ENCODE peak calls at places on chromosomes 4 and X, in six cellular contexts. L is NB4, W is psoas muscle, P is pancreas, D is fibroblast of the aortic adventitia, K is astrocyte. E is an unnamed sample.

GRCh38 chrX:69145281-69145680 is 20.0 kb downstream of the PJA1 start:
- DNase-seq in L (no peak), W (no peak), P (peak; percentile 18), D (no peak), K (no peak), E (no peak)

GRCh38 chr4:181528570-181529184 is 714.5 kb upstream of the TENM3 start:
- DNase-seq in L (peak; percentile 48), W (peak; percentile 43), P (peak; percentile 82), D (peak; percentile 61), K (peak; percentile 47), E (peak; percentile 81)

GRCh38 chr4:78222575-78223186 is 165.6 kb downstream of the FRAS1 start:
- DNase-seq in L (no peak), W (no peak), P (no peak), D (no peak), K (no peak), E (no peak)

GRCh38 chr4:113162089-113162488 is 112.6 kb downstream of the ANK2 start:
- DNase-seq in L (no peak), W (no peak), P (no peak), D (no peak), K (no peak), E (peak; percentile 15)

GRCh38 chrX:48958635-48959094 is 1.3 kb upstream of the OTUD5 start:
- DNase-seq in L (peak; percentile 36), W (peak; percentile 47), P (no peak), D (peak; percentile 70), K (peak; percentile 42), E (peak; percentile 59)

GRCh38 chr4:146585761-146586333 is 52.8 kb upstream of the POU4F2 start:
- DNase-seq in L (peak; percentile 35), W (no peak), P (no peak), D (peak; percentile 74), K (peak; percentile 30), E (peak; percentile 78)

GRCh38 chr4:118338981-118339765 is 13.6 kb downstream of the PRSS12 start:
- DNase-seq in L (no peak), W (no peak), P (no peak), D (peak; percentile 81), K (peak; percentile 68), E (peak; percentile 72)

GRCh38 chrX:69387559-69388487 is 116.3 kb upstream of the NALF2 start:
- DNase-seq in L (peak; percentile 57), W (peak; percentile 36), P (peak; percentile 73), D (peak; percentile 43), K (no peak), E (peak; percentile 53)

GRCh38 chr4:113998531-113998930 is 19.1 kb upstream of the ARSJ start:
- DNase-seq in L (no peak), W (no peak), P (no peak), D (peak; percentile 69), K (no peak), E (no peak)

GRCh38 chrX:152220612-152221011 is 82.2 kb upstream of the MAGEA10 start:
- DNase-seq in L (no peak), W (no peak), P (no peak), D (peak; percentile 4), K (peak; percentile 48), E (peak; percentile 13)

GRCh38 chrX:33156152-33156726 is 55.1 kb downstream of the DMD start:
- DNase-seq in L (no peak), W (no peak), P (no peak), D (peak; percentile 17), K (no peak), E (peak; percentile 35)

GRCh38 chr4:27828843-27829242 is 968.2 kb downstream of the STIM2 start:
- DNase-seq in L (no peak), W (no peak), P (no peak), D (no peak), K (no peak), E (no peak)

GRCh38 chr4:81215219-81215892 is at the start of gene PRKG2:
- DNase-seq in L (no peak), W (no peak), P (no peak), D (no peak), K (peak; percentile 1), E (peak; percentile 73)

GRCh38 chrX:120310861-120311631 is at the start of gene TMEM255A:
- DNase-seq in L (peak; percentile 54), W (peak; percentile 15), P (peak; percentile 63), D (no peak), K (no peak), E (no peak)

GRCh38 chr4:22607382-22607781 is 85.4 kb upstream of the GBA3 start:
- DNase-seq in L (peak; percentile 70), W (peak; percentile 29), P (peak; percentile 71), D (peak; percentile 37), K (peak; percentile 18), E (peak; percentile 24)

GRCh38 chr4:185183622-185184281 is 20.0 kb downstream of the CFAP97 start:
- DNase-seq in L (peak; percentile 86), W (peak; percentile 59), P (peak; percentile 65), D (peak; percentile 97), K (peak; percentile 75), E (peak; percentile 97)

GRCh38 chr4:22312113-22312512 is 203.8 kb downstream of the ADGRA3 start:
- DNase-seq in L (no peak), W (no peak), P (no peak), D (no peak), K (no peak), E (no peak)

GRCh38 chr4:166724369-166724768 is 509.9 kb downstream of the SPOCK3 start:
- DNase-seq in L (no peak), W (no peak), P (no peak), D (no peak), K (no peak), E (no peak)

GRCh38 chrX:31132803-31133202 is 61.0 kb upstream of the FTHL17 start:
- DNase-seq in L (no peak), W (no peak), P (no peak), D (no peak), K (no peak), E (no peak)

GRCh38 chrX:32010157-32010656 is 938.4 kb upstream of the FTHL17 start:
- DNase-seq in L (no peak), W (no peak), P (no peak), D (no peak), K (no peak), E (no peak)

GRCh38 chr4:39928538-39928937 is 49.2 kb downstream of the PDS5A start:
- DNase-seq in L (no peak), W (no peak), P (no peak), D (no peak), K (no peak), E (no peak)

GRCh38 chrX:44244008-44244407 is 99.5 kb downstream of the EFHC2 start:
- DNase-seq in L (peak; percentile 58), W (no peak), P (no peak), D (peak; percentile 54), K (peak; percentile 20), E (peak; percentile 53)

GRCh38 chrX:136307471-136307870 is 6.7 kb downstream of the ADGRG4 start:
- DNase-seq in L (no peak), W (no peak), P (no peak), D (no peak), K (no peak), E (no peak)

GRCh38 chrX:118878977-118879376 is 55.4 kb downstream of the ZCCHC12 start:
- DNase-seq in L (no peak), W (no peak), P (no peak), D (no peak), K (no peak), E (no peak)

DNA sequence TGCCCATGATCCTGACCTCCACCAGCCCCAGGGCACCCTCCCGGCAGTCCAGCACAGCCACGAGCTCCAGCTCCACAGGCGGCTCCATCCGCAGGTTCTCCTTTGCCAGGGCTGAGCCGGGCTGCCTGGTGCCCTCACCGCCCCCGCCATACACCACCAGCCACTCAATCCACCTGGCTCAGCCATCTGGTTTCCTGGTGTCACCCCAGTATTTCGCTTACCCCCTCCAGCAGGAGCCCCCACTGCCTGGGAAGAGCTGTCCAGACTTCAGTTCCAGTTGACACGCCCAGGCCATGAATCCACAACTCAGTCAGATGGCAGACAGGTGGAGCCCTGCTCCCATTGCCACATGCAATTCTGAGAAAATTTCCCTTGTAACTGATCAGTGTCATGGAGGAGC is 3.9 kb downstream of the SHISA3 start:
- DNase-seq in L (no peak), W (no peak), P (no peak), D (no peak), K (no peak), E (no peak)
- TF ChIP-seq CTCF in L (no peak), W (no peak), P (no peak), D (no peak), K (no peak), E (no peak)

GRCh38 chrX:47618923-47619485 is 653 bp downstream of the SYN1 start:
- DNase-seq in L (no peak), W (no peak), P (no peak), D (no peak), K (no peak), E (no peak)

GRCh38 chrX:47623540-47624027 is 3.9 kb upstream of the SYN1 start:
- DNase-seq in L (peak; percentile 63), W (no peak), P (peak; percentile 66), D (peak; percentile 63), K (peak; percentile 70), E (peak; percentile 85)

GRCh38 chrX:47621851-47622250 is 2.2 kb upstream of the SYN1 start:
- DNase-seq in L (no peak), W (no peak), P (no peak), D (no peak), K (no peak), E (no peak)

GRCh38 chrX:47620303-47620685 is 637 bp upstream of the SYN1 start:
- DNase-seq in L (no peak), W (no peak), P (no peak), D (no peak), K (no peak), E (no peak)

GRCh38 chrX:47619486-47620302 is at the start of gene SYN1:
- DNase-seq in L (peak; percentile 85), W (peak; percentile 77), P (peak; percentile 88), D (peak; percentile 66), K (peak; percentile 56), E (peak; percentile 83)
- H3K4me3 ChIP-seq in L (no peak within 1 kb of the TSS), W (peak within 1 kb of the TSS; percentile 50), P (no peak within 1 kb of the TSS), D (peak within 1 kb of the TSS; percentile 56), K (peak within 1 kb of the TSS; percentile 33), E (peak within 1 kb of the TSS; percentile 54)

DNA sequence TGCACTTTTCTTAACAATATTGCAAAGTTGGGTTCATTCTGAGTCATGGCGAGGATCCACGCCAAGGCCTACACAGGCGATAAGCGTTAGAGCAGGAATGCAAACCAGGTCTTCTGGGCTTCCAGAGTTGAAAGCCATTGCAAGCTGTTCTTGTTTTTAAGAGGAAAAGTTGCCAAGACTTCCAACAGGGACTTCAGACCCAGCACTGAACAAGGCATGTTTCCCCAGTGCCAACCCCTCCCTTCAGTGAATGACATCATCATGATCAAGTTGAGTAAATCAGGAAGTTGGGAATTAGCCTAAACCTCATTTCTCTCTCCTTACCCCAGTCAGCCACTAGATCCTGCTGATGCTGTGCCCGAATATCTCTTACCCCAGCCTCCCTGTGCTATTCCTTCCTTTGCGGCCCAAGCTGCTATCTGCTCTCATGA is 355.1 kb downstream of the HS3ST1 start:
- DNase-seq in L (peak; percentile 17), W (peak; percentile 50), P (no peak), D (peak; percentile 100), K (peak; percentile 96), E (peak; percentile 45)
- TF ChIP-seq CTCF in L (no peak), W (no peak), P (no peak), D (peak; percentile 49), K (peak; percentile 3), E (no peak)

DNA sequence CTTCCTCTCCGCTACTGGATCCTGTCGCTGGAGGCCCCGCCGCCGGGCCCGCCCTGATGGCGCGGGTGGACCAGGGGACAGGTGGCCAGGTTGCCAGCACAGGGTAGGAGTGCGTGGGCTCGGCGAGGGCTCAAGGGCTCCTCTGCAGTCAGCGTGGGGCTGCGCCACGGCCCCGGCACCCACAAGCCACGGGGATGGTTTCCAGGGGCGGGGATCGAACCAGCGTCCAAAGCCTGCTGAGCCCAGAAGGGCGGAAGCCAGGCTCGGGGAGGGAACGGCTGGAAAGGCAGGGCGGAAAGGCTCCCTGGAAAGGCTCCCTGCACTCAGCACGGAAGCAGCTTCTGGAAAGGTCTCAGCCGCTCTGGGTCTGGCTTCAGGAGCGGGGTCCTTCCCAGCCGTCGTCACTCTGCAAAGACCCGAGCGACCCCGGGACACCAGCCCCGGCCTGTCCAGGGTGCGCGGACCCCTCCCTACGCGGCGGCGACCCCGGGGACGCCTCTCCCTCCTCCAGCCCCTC is 114.0 kb upstream of the NKX1-1 start:
- DNase-seq in L (no peak), W (peak; percentile 18), P (peak; percentile 54), D (no peak), K (no peak), E (no peak)
- H3K4me3 ChIP-seq in L (no peak overlapping the region), W (peak overlapping the region; percentile 43), P (no peak overlapping the region), D (no peak overlapping the region), K (no peak overlapping the region), E (no peak overlapping the region)